ENCODE peak calls at places on chromosomes 13 and 19, in eight cellular contexts. K, D, G, B, R, J, F and O are unnamed samples.

GRCh38 chr13:113746143-113746525 is 12.9 kb upstream of the TMEM255B start:
- DNase-seq in K (no peak), D (no peak), G (no peak), B (no peak), R (no peak), J (no peak), F (no peak), O (no peak)

GRCh38 chr13:31756346-31756745 is 17.0 kb downstream of the RXFP2 start:
- DNase-seq in K (no peak), D (no peak), G (no peak), B (no peak), R (peak), J (no peak), F (no peak), O (no peak)

GRCh38 chr19:40716031-40716654 is 543 bp downstream of the COQ8B start:
- DNase-seq in K (peak), D (no peak), G (no peak), B (peak), R (no peak), J (peak), F (peak), O (peak)

GRCh38 chr13:43132228-43132627 is 108.8 kb downstream of the DNAJC15 start:
- DNase-seq in K (no peak), D (no peak), G (no peak), B (no peak), R (peak), J (no peak), F (no peak), O (peak)

GRCh38 chr19:13132471-13133166 is 14.6 kb downstream of the NACC1 start:
- DNase-seq in K (peak), D (no peak), G (no peak), B (peak), R (peak), J (no peak), F (peak), O (no peak)

GRCh38 chr13:49435992-49436391 is 7.9 kb downstream of the CAB39L start:
- DNase-seq in K (no peak), D (no peak), G (no peak), B (no peak), R (peak), J (no peak), F (no peak), O (no peak)

GRCh38 chr19:36488118-36488815 is 1.1 kb downstream of the ZNF566 start:
- DNase-seq in K (no peak), D (no peak), G (no peak), B (no peak), R (no peak), J (no peak), F (no peak), O (no peak)

GRCh38 chr13:27036236-27036981 is 135.2 kb downstream of the USP12 start:
- DNase-seq in K (no peak), D (no peak), G (no peak), B (no peak), R (peak), J (no peak), F (no peak), O (no peak)

GRCh38 chr19:1354496-1355257 is 29.0 kb upstream of the NDUFS7 start:
- DNase-seq in K (peak), D (peak), G (peak), B (peak), R (peak), J (peak), F (peak), O (peak)

GRCh38 chr13:67880916-67881315 is 650.8 kb upstream of the PCDH9 start:
- DNase-seq in K (no peak), D (no peak), G (no peak), B (no peak), R (no peak), J (no peak), F (no peak), O (no peak)

GRCh38 chr19:39247701-39248664 is 673 bp downstream of the IFNL4 start:
- DNase-seq in K (no peak), D (no peak), G (no peak), B (no peak), R (no peak), J (no peak), F (no peak), O (no peak)

GRCh38 chr19:13155472-13156284 is 5.5 kb downstream of the IER2 start:
- DNase-seq in K (peak), D (peak), G (no peak), B (peak), R (peak), J (peak), F (peak), O (peak)

GRCh38 chr13:87677043-87677333 is 5.8 kb downstream of the SLITRK5 start:
- DNase-seq in K (no peak), D (no peak), G (no peak), B (no peak), R (no peak), J (no peak), F (no peak), O (no peak)

GRCh38 chr19:16571283-16571682 is 932 bp downstream of the SLC35E1 start:
- DNase-seq in K (no peak), D (peak), G (no peak), B (no peak), R (peak), J (no peak), F (no peak), O (no peak)

GRCh38 chr13:27182844-27183497 is 11.4 kb upstream of the USP12 start:
- DNase-seq in K (no peak), D (no peak), G (no peak), B (no peak), R (peak), J (peak), F (no peak), O (no peak)

GRCh38 chr19:55809381-55810058 is 22.3 kb downstream of the NLRP11 start:
- DNase-seq in K (peak), D (peak), G (no peak), B (no peak), R (peak), J (no peak), F (no peak), O (peak)

GRCh38 chr19:1386945-1387683 is 3.4 kb downstream of the NDUFS7 start:
- DNase-seq in K (no peak), D (no peak), G (no peak), B (no peak), R (no peak), J (no peak), F (no peak), O (peak)

GRCh38 chr19:30171795-30172642 is 200.2 kb upstream of the ZNF536 start:
- DNase-seq in K (no peak), D (no peak), G (no peak), B (no peak), R (no peak), J (no peak), F (no peak), O (no peak)

GRCh38 chr19:2038284-2039081 is 12.6 kb downstream of the MKNK2 start:
- DNase-seq in K (no peak), D (no peak), G (no peak), B (no peak), R (no peak), J (peak), F (no peak), O (no peak)

GRCh38 chr13:51895906-51896888 is 34.4 kb downstream of the CCDC70 start:
- DNase-seq in K (peak), D (peak), G (peak), B (no peak), R (peak), J (no peak), F (peak), O (peak)

GRCh38 chr19:8592231-8593009 is 15.2 kb upstream of the MYO1F start:
- DNase-seq in K (peak), D (no peak), G (peak), B (peak), R (peak), J (peak), F (peak), O (peak)

GRCh38 chr19:16319466-16319865 is 5.2 kb upstream of the KLF2 start:
- DNase-seq in K (peak), D (no peak), G (no peak), B (no peak), R (peak), J (no peak), F (peak), O (no peak)

GRCh38 chr19:19554074-19555023 is 16.3 kb downstream of the CILP2 start:
- DNase-seq in K (peak), D (peak), G (no peak), B (peak), R (peak), J (peak), F (no peak), O (peak)